ENCODE peak calls at places on chromosome 4, in eight cellular contexts. W is coronary artery, P is upper lobe of right lung, K is fibroblast of mammary gland, Z is cardiac muscle cell, T is prostate gland, H is astrocyte of the cerebellum, F is heart right ventricle. N is an unnamed sample.

GRCh38 chr4:174084981-174085380 is 198.5 kb downstream of the FBXO8 start:
- DNase-seq in Z (no peak), H (no peak), P (no peak), F (no peak), W (no peak), T (no peak), K (no peak), N (no peak)

GRCh38 chr4:1683371-1683902 is 676 bp downstream of the FAM53A start:
- DNase-seq in T (no peak), Z (peak), P (no peak), W (no peak), K (peak), H (peak), F (peak), N (peak)

GRCh38 chr4:83320548-83320947 is 14.1 kb downstream of the HPSE start:
- DNase-seq in T (no peak), H (no peak), W (no peak), F (peak), K (peak), P (peak), Z (no peak), N (peak)

GRCh38 chr4:4913628-4914027 is 54.2 kb downstream of the MSX1 start:
- DNase-seq in W (peak), P (no peak), H (no peak), Z (no peak), F (no peak), K (no peak), T (no peak), N (no peak)

GRCh38 chr4:122762966-122763716 is 30.6 kb downstream of the BBS12 start:
- DNase-seq in P (no peak), F (no peak), W (no peak), T (no peak), Z (no peak), K (no peak), H (no peak), N (no peak)

GRCh38 chr4:168551945-168552695 is 55.3 kb downstream of the PALLD start:
- DNase-seq in T (no peak), W (no peak), P (no peak), K (peak), F (no peak), Z (no peak), H (no peak), N (no peak)

GRCh38 chr4:13872145-13872544 is 244.6 kb upstream of the BOD1L1 start:
- DNase-seq in K (peak), W (no peak), H (no peak), Z (no peak), F (no peak), P (no peak), T (no peak), N (peak)

GRCh38 chr4:111602848-111603247 is 542.4 kb upstream of the FAM241A start:
- DNase-seq in K (peak), P (no peak), F (no peak), H (no peak), T (no peak), Z (no peak), W (no peak), N (peak)

GRCh38 chr4:184941671-184942070 is 76.6 kb upstream of the HELT start:
- DNase-seq in W (no peak), Z (no peak), H (no peak), F (no peak), K (no peak), T (no peak), P (no peak), N (no peak)

GRCh38 chr4:185955817-185956542 is 113.0 kb upstream of the TLR3 start:
- DNase-seq in K (no peak), W (no peak), F (no peak), Z (no peak), H (no peak), T (peak), P (no peak), N (no peak)

GRCh38 chr4:187069398-187069797 is 345.7 kb upstream of the FAT1 start:
- DNase-seq in H (no peak), W (no peak), F (no peak), Z (no peak), P (no peak), K (peak), T (no peak), N (no peak)

GRCh38 chr4:122588453-122589238 is 32.2 kb downstream of the IL21 start:
- DNase-seq in Z (no peak), H (no peak), T (no peak), F (no peak), W (no peak), P (no peak), K (peak), N (peak)

GRCh38 chr4:6199344-6199921 is 916 bp downstream of the JAKMIP1 start:
- DNase-seq in K (no peak), T (no peak), P (no peak), Z (peak), W (no peak), F (no peak), H (no peak), N (no peak)

GRCh38 chr4:85777908-85778808 is 303.2 kb downstream of the ARHGAP24 start:
- DNase-seq in K (no peak), W (no peak), T (no peak), F (no peak), H (no peak), P (no peak), Z (no peak), N (peak)

GRCh38 chr4:140158234-140159030 is 4.4 kb upstream of the MAML3 start:
- DNase-seq in P (no peak), Z (no peak), K (peak), H (peak), T (peak), F (no peak), W (no peak), N (no peak)

GRCh38 chr4:128653514-128654420 is 155.7 kb upstream of the JADE1 start:
- DNase-seq in K (no peak), H (no peak), F (peak), W (no peak), T (peak), Z (peak), P (no peak), N (no peak)

GRCh38 chr4:168453146-168453545 is 27.1 kb downstream of the DDX60L start:
- DNase-seq in Z (no peak), T (no peak), K (no peak), F (no peak), P (no peak), W (no peak), H (no peak), N (no peak)

GRCh38 chr4:83237591-83237990 is 47.0 kb downstream of the COQ2 start:
- DNase-seq in T (no peak), F (no peak), H (no peak), W (no peak), P (no peak), K (no peak), Z (no peak), N (no peak)

GRCh38 chr4:121736735-121737351 is 28.1 kb downstream of the SMIM43 start:
- DNase-seq in P (no peak), F (peak), T (peak), Z (peak), H (peak), W (no peak), K (peak), N (peak)

GRCh38 chr4:181939199-181939945 is 303.8 kb upstream of the TENM3 start:
- DNase-seq in F (no peak), P (no peak), W (no peak), H (peak), T (no peak), K (no peak), Z (no peak), N (peak)

GRCh38 chr4:185470503-185471195 is 884 bp downstream of the CCDC110 start:
- DNase-seq in F (peak), P (peak), Z (peak), W (peak), K (peak), T (peak), H (no peak), N (peak)

GRCh38 chr4:126221717-126222116 is 907.0 kb downstream of the FAT4 start:
- DNase-seq in H (no peak), K (no peak), Z (no peak), T (no peak), W (no peak), F (no peak), P (no peak), N (no peak)

GRCh38 chr4:154503598-154503997 is 12.0 kb upstream of the DCHS2 start:
- DNase-seq in W (no peak), T (no peak), F (no peak), H (no peak), K (peak), P (no peak), Z (peak), N (peak)

GRCh38 chr4:88958080-88958479 is 98.9 kb downstream of the FAM13A start:
- DNase-seq in P (no peak), F (no peak), H (no peak), Z (no peak), T (no peak), K (no peak), W (no peak), N (no peak)

GRCh38 chr4:15654556-15655222 is 468 bp downstream of the FBXL5 start:
- DNase-seq in P (peak), T (peak), H (no peak), Z (peak), F (peak), K (peak), W (peak), N (peak)

GRCh38 chr4:146098978-146099377 is 76.5 kb upstream of the LSM6 start:
- DNase-seq in K (no peak), P (no peak), T (no peak), F (no peak), H (no peak), Z (no peak), W (no peak), N (no peak)

GRCh38 chr4:8706221-8707044 is 113.9 kb downstream of the CPZ start:
- DNase-seq in W (peak), P (peak), Z (no peak), K (no peak), H (no peak), T (no peak), F (no peak), N (no peak)

GRCh38 chr4:123229326-123229725 is 167.3 kb upstream of the SPRY1 start:
- DNase-seq in Z (no peak), F (no peak), H (no peak), W (no peak), K (peak), T (no peak), P (no peak), N (no peak)

GRCh38 chr4:123300222-123300621 is 96.4 kb upstream of the SPRY1 start:
- DNase-seq in Z (no peak), H (no peak), T (no peak), W (no peak), P (no peak), K (no peak), F (no peak), N (no peak)

DNA sequence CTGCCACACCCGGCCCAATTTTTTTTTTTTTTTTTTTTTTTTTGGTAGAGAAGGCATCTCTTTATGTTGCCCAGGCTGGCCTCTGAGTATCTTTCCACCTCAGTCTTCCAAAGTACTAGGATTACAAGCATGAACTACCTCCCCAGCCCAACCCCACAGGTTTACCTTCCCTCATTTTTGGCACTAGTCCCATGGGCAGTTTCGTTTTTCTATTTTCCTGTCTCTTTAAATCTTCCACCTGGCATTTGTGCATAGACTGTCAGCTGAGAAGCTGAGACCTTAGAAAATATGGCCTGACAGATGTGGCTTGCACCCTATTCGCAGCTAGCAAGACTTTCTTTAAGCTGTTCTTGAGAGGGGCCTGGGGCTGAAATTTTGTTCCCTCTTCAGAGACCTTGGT is 27.9 kb downstream of the TNIP2 start:
- DNase-seq in F (no peak), W (no peak), K (no peak), H (no peak), Z (no peak), T (no peak), P (no peak), N (no peak)
- H3K4me3 ChIP-seq in F (no peak), W (no peak), K (no peak), H (no peak), Z (no peak), T (no peak), P (no peak), N (no peak)

GRCh38 chr4:114417214-114417613 is 181.4 kb upstream of the UGT8 start:
- DNase-seq in W (no peak), K (no peak), T (no peak), Z (no peak), P (no peak), H (peak), F (no peak), N (peak)
- TF ChIP-seq CTCF in W (no peak), K (no peak), T (no peak), Z (no peak), P (no peak), H (peak), F (no peak), N (no peak)

GRCh38 chr4:169611157-169611556 is 1.2 kb downstream of the NEK1 start:
- DNase-seq in K (no peak), F (no peak), T (no peak), Z (no peak), H (no peak), W (no peak), P (no peak), N (no peak)
- H3K4me3 ChIP-seq in K (peak), F (peak), T (peak), Z (peak), H (peak), W (peak), P (peak), N (no peak)

GRCh38 chr4:87451537-87451936 is 29.2 kb downstream of the NUDT9 start:
- DNase-seq in Z (no peak), H (no peak), W (no peak), F (no peak), T (no peak), K (no peak), P (no peak), N (no peak)
- TF ChIP-seq CTCF in Z (no peak), H (no peak), W (no peak), F (no peak), T (no peak), K (peak), P (no peak), N (no peak)

N was measured in epithelial cell of esophagus.